ENCODE peak calls at places on chromosomes 5 and 9, in ten cellular contexts. One of them, this sample, is unnamed.

GRCh38 chr9:6609499-6610016 is 36.0 kb downstream of the GLDC start:
- DNase-seq in fibroblast of lung: no peak
- DNase-seq in cardiac fibroblast: no peak
- DNase-seq in AG09319: no peak
- DNase-seq in activated CD4-positive, alpha-beta memory T cell treated with anti-CD3 and anti-CD28 coated beads for 36 hours: no peak
- DNase-seq in fibroblast of the conjunctiva: no peak
- DNase-seq in MM.1S: no peak
- DNase-seq in Peyer's patch: no peak
- DNase-seq in anterior cingulate cortex: no peak
- DNase-seq in left colon: no peak
- DNase-seq in this sample: no peak

GRCh38 chr5:612498-613424 is 621 bp downstream of the CEP72 start:
- DNase-seq in fibroblast of lung: peak
- DNase-seq in cardiac fibroblast: peak
- DNase-seq in AG09319: no peak
- DNase-seq in activated CD4-positive, alpha-beta memory T cell treated with anti-CD3 and anti-CD28 coated beads for 36 hours: no peak
- DNase-seq in fibroblast of the conjunctiva: no peak
- DNase-seq in MM.1S: peak
- DNase-seq in Peyer's patch: no peak
- DNase-seq in anterior cingulate cortex: no peak
- DNase-seq in left colon: no peak
- DNase-seq in this sample: no peak

GRCh38 chr9:96495341-96495740 is 45.4 kb downstream of the HABP4 start:
- DNase-seq in fibroblast of lung: peak
- DNase-seq in cardiac fibroblast: peak
- DNase-seq in AG09319: peak
- DNase-seq in activated CD4-positive, alpha-beta memory T cell treated with anti-CD3 and anti-CD28 coated beads for 36 hours: no peak
- DNase-seq in fibroblast of the conjunctiva: peak
- DNase-seq in MM.1S: no peak
- DNase-seq in Peyer's patch: no peak
- DNase-seq in anterior cingulate cortex: no peak
- DNase-seq in left colon: no peak
- DNase-seq in this sample: peak

GRCh38 chr5:98635631-98636030 is 137.8 kb upstream of the RGMB start:
- DNase-seq in fibroblast of lung: peak
- DNase-seq in cardiac fibroblast: no peak
- DNase-seq in AG09319: no peak
- DNase-seq in activated CD4-positive, alpha-beta memory T cell treated with anti-CD3 and anti-CD28 coated beads for 36 hours: no peak
- DNase-seq in fibroblast of the conjunctiva: no peak
- DNase-seq in MM.1S: no peak
- DNase-seq in Peyer's patch: no peak
- DNase-seq in anterior cingulate cortex: no peak
- DNase-seq in left colon: no peak
- DNase-seq in this sample: no peak

GRCh38 chr5:121805931-121806330 is 45.8 kb upstream of the FTMT start:
- DNase-seq in fibroblast of lung: peak
- DNase-seq in cardiac fibroblast: no peak
- DNase-seq in AG09319: peak
- DNase-seq in activated CD4-positive, alpha-beta memory T cell treated with anti-CD3 and anti-CD28 coated beads for 36 hours: no peak
- DNase-seq in fibroblast of the conjunctiva: no peak
- DNase-seq in MM.1S: no peak
- DNase-seq in Peyer's patch: no peak
- DNase-seq in anterior cingulate cortex: no peak
- DNase-seq in left colon: no peak
- DNase-seq in this sample: no peak

GRCh38 chr5:25448190-25448621 is 803.4 kb upstream of the CDH10 start:
- DNase-seq in fibroblast of lung: no peak
- DNase-seq in cardiac fibroblast: no peak
- DNase-seq in AG09319: no peak
- DNase-seq in activated CD4-positive, alpha-beta memory T cell treated with anti-CD3 and anti-CD28 coated beads for 36 hours: no peak
- DNase-seq in fibroblast of the conjunctiva: no peak
- DNase-seq in MM.1S: no peak
- DNase-seq in Peyer's patch: no peak
- DNase-seq in anterior cingulate cortex: no peak
- DNase-seq in left colon: no peak
- DNase-seq in this sample: no peak

GRCh38 chr5:32403760-32404159 is 40.8 kb downstream of the ZFR start:
- DNase-seq in fibroblast of lung: no peak
- DNase-seq in cardiac fibroblast: no peak
- DNase-seq in AG09319: no peak
- DNase-seq in activated CD4-positive, alpha-beta memory T cell treated with anti-CD3 and anti-CD28 coated beads for 36 hours: no peak
- DNase-seq in fibroblast of the conjunctiva: no peak
- DNase-seq in MM.1S: no peak
- DNase-seq in Peyer's patch: no peak
- DNase-seq in anterior cingulate cortex: no peak
- DNase-seq in left colon: no peak
- DNase-seq in this sample: no peak

GRCh38 chr5:96721351-96721970 is 59.3 kb downstream of the CAST start:
- DNase-seq in fibroblast of lung: peak
- DNase-seq in cardiac fibroblast: peak
- DNase-seq in AG09319: no peak
- DNase-seq in activated CD4-positive, alpha-beta memory T cell treated with anti-CD3 and anti-CD28 coated beads for 36 hours: no peak
- DNase-seq in fibroblast of the conjunctiva: no peak
- DNase-seq in MM.1S: no peak
- DNase-seq in Peyer's patch: no peak
- DNase-seq in anterior cingulate cortex: no peak
- DNase-seq in left colon: no peak
- DNase-seq in this sample: peak

GRCh38 chr9:132319421-132320110 is 35.2 kb downstream of the SETX start:
- DNase-seq in fibroblast of lung: peak
- DNase-seq in cardiac fibroblast: peak
- DNase-seq in AG09319: no peak
- DNase-seq in activated CD4-positive, alpha-beta memory T cell treated with anti-CD3 and anti-CD28 coated beads for 36 hours: no peak
- DNase-seq in fibroblast of the conjunctiva: no peak
- DNase-seq in MM.1S: no peak
- DNase-seq in Peyer's patch: no peak
- DNase-seq in anterior cingulate cortex: no peak
- DNase-seq in left colon: no peak
- DNase-seq in this sample: peak

This sample was measured in fibroblast of pulmonary artery.